ENCODE peak calls at places on chromosomes 2 and 18, in eight cellular contexts. L is cardiac muscle cell, B is fibroblast of lung, C is kidney, X is GM23248, Y is PC-3, Q is body of pancreas, W is NT2/D1. K is an unnamed sample.

GRCh38 chr2:226410212-226410611 is 389.4 kb downstream of the IRS1 start:
- DNase-seq in Q (no peak), Y (no peak), W (no peak), X (no peak), B (no peak), L (peak; percentile 32), C (no peak), K (no peak)

GRCh38 chr2:104431701-104432121 is 422.2 kb upstream of the POU3F3 start:
- DNase-seq in Q (no peak), B (no peak), W (no peak), Y (no peak), L (no peak), X (no peak), C (no peak), K (no peak)

GRCh38 chr2:214217599-214217998 is 193.3 kb upstream of the VWC2L start:
- DNase-seq in B (no peak), W (no peak), L (no peak), X (no peak), Y (no peak), C (no peak), Q (no peak), K (no peak)

GRCh38 chr2:198135481-198135934 is 331.1 kb downstream of the PLCL1 start:
- DNase-seq in B (no peak), L (peak; percentile 11), W (no peak), Y (no peak), X (peak; percentile 70), C (no peak), Q (no peak), K (no peak)

GRCh38 chr2:199460808-199461454 is 3.2 kb upstream of the SATB2 start:
- DNase-seq in Q (no peak), B (peak; percentile 50), Y (no peak), X (no peak), W (no peak), L (no peak), C (no peak), K (no peak)

GRCh38 chr2:204571911-204572310 is 26.6 kb downstream of the PARD3B start:
- DNase-seq in Y (no peak), Q (no peak), X (no peak), C (no peak), L (no peak), B (no peak), W (no peak), K (no peak)

GRCh38 chr2:216650607-216651229 is 17.5 kb downstream of the IGFBP2 start:
- DNase-seq in W (no peak), C (no peak), Y (no peak), X (no peak), B (no peak), Q (no peak), L (no peak), K (no peak)

GRCh38 chr18:23912356-23912755 is 102.2 kb upstream of the TTC39C start:
- DNase-seq in W (no peak), C (no peak), Y (peak; percentile 17), X (peak; percentile 58), B (no peak), Q (no peak), L (no peak), K (no peak)

GRCh38 chr18:14748496-14748895 is 524 bp downstream of the ANKRD30B start:
- DNase-seq in W (no peak), Q (no peak), Y (no peak), B (no peak), C (peak; percentile 61), X (no peak), L (no peak), K (no peak)

GRCh38 chr2:235715601-235716000 is 221.8 kb downstream of the AGAP1 start:
- DNase-seq in C (no peak), X (no peak), B (no peak), Y (no peak), L (no peak), Q (no peak), W (no peak), K (no peak)

GRCh38 chr2:241892299-241893137 is 23.0 kb downstream of the RTP5 start:
- DNase-seq in Y (no peak), L (peak; percentile 31), B (peak; percentile 42), X (peak; percentile 59), W (no peak), Q (peak; percentile 52), C (peak; percentile 78), K (no peak)

GRCh38 chr2:236646871-236647270 is 77.2 kb downstream of the ACKR3 start:
- DNase-seq in C (peak; percentile 18), B (no peak), Y (no peak), X (no peak), L (no peak), Q (no peak), W (no peak), K (no peak)

GRCh38 chr2:118430510-118431187 is 342.4 kb downstream of the INSIG2 start:
- DNase-seq in W (no peak), C (no peak), B (peak; percentile 4), L (peak; percentile 5), X (peak; percentile 77), Y (peak; percentile 89), Q (no peak), K (no peak)

GRCh38 chr2:176413786-176414185 is 144.5 kb downstream of the MTX2 start:
- DNase-seq in B (no peak), W (no peak), X (no peak), Y (peak; percentile 1), L (no peak), Q (no peak), C (no peak), K (no peak)

GRCh38 chr2:207163053-207163814 is 2.5 kb downstream of the KLF7 start:
- DNase-seq in X (peak; percentile 96), B (peak; percentile 89), C (peak; percentile 61), W (no peak), L (peak; percentile 87), Y (peak; percentile 97), Q (peak; percentile 65), K (peak; percentile 47)

GRCh38 chr2:9488583-9489547 is 14.5 kb downstream of the IAH1 start:
- DNase-seq in L (no peak), B (peak; percentile 26), W (no peak), Q (no peak), Y (no peak), X (peak; percentile 76), C (no peak), K (no peak)

GRCh38 chr18:52288403-52289004 is 51.5 kb upstream of the DCC start:
- DNase-seq in B (no peak), Y (peak; percentile 58), X (peak; percentile 13), C (no peak), L (peak; percentile 3), W (peak; percentile 25), Q (peak; percentile 24), K (peak; percentile 55)

DNA sequence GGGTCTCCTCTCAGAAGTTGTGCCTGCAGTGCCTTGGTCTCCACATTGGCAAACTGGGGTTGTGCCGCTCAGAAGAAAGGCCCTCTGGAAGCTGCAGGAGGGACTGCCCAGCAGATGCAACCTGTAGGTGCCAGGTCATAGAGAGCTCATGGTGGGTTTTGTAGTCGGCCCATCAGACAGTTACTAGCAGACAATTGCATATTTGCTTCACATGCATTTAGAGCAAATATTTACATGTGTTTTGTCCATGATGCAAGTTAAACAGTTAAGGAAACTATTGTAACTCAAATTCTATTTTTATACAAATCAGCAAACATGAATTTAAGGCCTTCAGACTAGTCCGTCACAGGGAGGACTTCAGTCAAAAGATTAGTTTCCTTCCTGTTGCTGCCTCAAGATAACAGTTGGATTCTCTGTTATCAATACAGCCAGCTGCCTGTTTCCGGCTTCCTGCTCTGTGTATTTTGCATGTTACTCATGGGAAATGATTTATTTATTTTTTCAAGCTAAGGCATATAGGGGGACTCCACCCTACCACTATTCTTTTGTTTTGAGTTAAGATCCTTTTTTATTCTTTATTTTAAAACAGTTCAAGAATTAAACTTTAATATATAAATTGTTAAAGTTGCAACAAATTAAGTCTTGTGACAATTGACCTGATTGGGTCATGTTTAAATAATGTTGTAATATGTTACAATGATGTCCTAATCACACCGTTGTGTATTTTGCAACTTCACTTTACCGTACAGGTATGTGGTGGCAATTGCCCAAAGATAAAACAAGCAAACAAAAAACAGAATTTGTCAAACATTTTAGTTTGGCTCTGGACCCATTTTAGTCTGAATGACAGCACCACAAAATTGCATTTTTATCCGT is 133.5 kb downstream of the SPTBN1 start:
- DNase-seq in C (no peak), Q (no peak), X (no peak), L (peak; percentile 65), B (peak; percentile 30), W (no peak), Y (peak; percentile 67), K (no peak)
- H3K4me1 ChIP-seq in C (peaks cover 22% of the 10 kb centered on the region), Q (peaks cover 67% of the 10 kb centered on the region), X (peaks cover 14% of the 10 kb centered on the region), L (peaks cover 37% of the 10 kb centered on the region), B (peaks cover 2% of the 10 kb centered on the region), W (no peaks in the 10 kb centered on the region), Y (peaks cover 58% of the 10 kb centered on the region), K (peaks cover 11% of the 10 kb centered on the region)

DNA sequence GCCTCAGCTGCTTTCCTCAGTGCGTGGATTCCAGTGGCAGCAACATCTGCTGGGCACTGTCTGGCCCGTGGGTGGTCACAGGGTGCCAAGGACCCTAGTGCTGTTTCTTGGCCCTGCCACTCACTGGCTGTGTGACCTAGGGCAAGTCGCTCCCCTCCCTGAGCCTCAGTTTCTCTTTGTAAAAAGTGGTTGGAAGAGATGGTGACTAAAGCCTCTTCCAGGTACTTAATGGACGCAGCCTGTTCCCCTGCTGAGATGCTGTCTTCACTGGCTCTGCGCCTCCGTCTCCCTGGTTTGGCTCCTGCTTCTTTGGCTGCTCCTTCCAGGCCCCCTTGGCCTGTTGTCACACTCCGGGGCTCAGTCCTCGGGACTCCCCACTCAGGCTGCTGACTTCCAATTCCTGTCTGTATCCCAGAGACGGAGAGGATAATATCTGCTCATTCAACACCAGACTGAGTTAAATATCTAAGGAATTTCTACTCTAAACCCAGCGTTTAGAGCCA is 42.3 kb downstream of the ATOH8 start:
- DNase-seq in B (no peak), W (no peak), Y (no peak), C (no peak), X (no peak), Q (no peak), L (no peak), K (no peak)
- H3K4me1 ChIP-seq in B (peaks cover 22% of the 10 kb centered on the region), W (peaks cover 4% of the 10 kb centered on the region), Y (peaks cover 24% of the 10 kb centered on the region), C (peaks cover 18% of the 10 kb centered on the region), X (peaks cover 31% of the 10 kb centered on the region), Q (peaks cover 29% of the 10 kb centered on the region), L (no peaks in the 10 kb centered on the region), K (peaks cover 46% of the 10 kb centered on the region)

GRCh38 chr2:189152476-189152875 is 27.1 kb downstream of the COL5A2 start:
- DNase-seq in L (peak; percentile 46), W (no peak), Q (no peak), B (peak; percentile 32), Y (no peak), X (no peak), C (no peak), K (no peak)
- H3K4me1 ChIP-seq in L (peaks cover 5% of the 10 kb centered on the region), W (no peaks in the 10 kb centered on the region), Q (no peaks in the 10 kb centered on the region), B (peaks cover 20% of the 10 kb centered on the region), Y (peaks cover 21% of the 10 kb centered on the region), X (peaks cover 85% of the 10 kb centered on the region), C (no peaks in the 10 kb centered on the region), K (no peaks in the 10 kb centered on the region)

GRCh38 chr2:55618025-55618648 is 715 bp upstream of the PPP4R3B start:
- DNase-seq in Q (no peak), X (peak; percentile 61), L (peak; percentile 25), B (no peak), C (no peak), Y (peak; percentile 8), W (no peak), K (no peak)

GRCh38 chr2:55618649-55619055 is 1.2 kb upstream of the PPP4R3B start:
- DNase-seq in Q (peak; percentile 56), L (peak; percentile 64), B (peak; percentile 65), C (peak; percentile 73), W (peak; percentile 15), X (peak; percentile 73), Y (peak; percentile 64), K (peak; percentile 77)

GRCh38 chr2:55620123-55620779 is 2.8 kb upstream of the PPP4R3B start:
- DNase-seq in X (peak; percentile 45), B (no peak), L (peak; percentile 23), C (no peak), Y (peak; percentile 43), W (peak; percentile 8), Q (no peak), K (no peak)

GRCh38 chr2:55617160-55618024 is at the start of gene PPP4R3B:
- DNase-seq in X (peak; percentile 100), W (peak; percentile 98), L (peak; percentile 100), B (peak; percentile 100), Y (peak; percentile 99), Q (peak; percentile 99), C (peak; percentile 100), K (peak; percentile 99)

GRCh38 chr2:55621802-55622201 is 4.4 kb upstream of the PPP4R3B start:
- DNase-seq in W (no peak), L (no peak), X (no peak), Q (no peak), B (no peak), C (no peak), Y (no peak), K (no peak)
- H3K4me1 ChIP-seq in W (no peaks in the 10 kb centered on the region), L (peaks cover 4% of the 10 kb centered on the region), X (peaks cover 7% of the 10 kb centered on the region), Q (peaks cover 57% of the 10 kb centered on the region), B (no peaks in the 10 kb centered on the region), C (peaks cover 14% of the 10 kb centered on the region), Y (peaks cover 15% of the 10 kb centered on the region), K (peaks cover 15% of the 10 kb centered on the region)

K was measured in testis.